ENCODE peak calls at places on chromosomes 16 and 17, in eight cellular contexts. G is heart right ventricle, C is mesenchymal stem cell, E is testis, Q is left ventricle myocardium inferior, A is WERI-Rb-1, M is AG04450, V is prostate gland. J is an unnamed sample.

GRCh38 chr17:50129946-50130777 is at the start of gene SAMD14:
- DNase-seq in G (peak), C (peak), E (no peak), Q (no peak), A (peak), M (no peak), V (no peak), J (peak)

GRCh38 chr16:48052731-48053130 is 103.1 kb downstream of the ABCC12 start:
- DNase-seq in G (no peak), C (no peak), E (no peak), Q (no peak), A (no peak), M (no peak), V (no peak), J (no peak)

GRCh38 chr17:41496803-41497484 is 7.2 kb upstream of the KRT36 start:
- DNase-seq in G (peak), C (peak), E (peak), Q (peak), A (peak), M (peak), V (peak), J (peak)

GRCh38 chr17:17669081-17669850 is 12.0 kb upstream of the RAI1 start:
- DNase-seq in G (no peak), C (no peak), E (no peak), Q (no peak), A (no peak), M (no peak), V (no peak), J (no peak)

GRCh38 chr17:50565559-50566350 is 5.2 kb downstream of the CACNA1G start:
- DNase-seq in G (no peak), C (peak), E (no peak), Q (no peak), A (no peak), M (no peak), V (no peak), J (peak)

GRCh38 chr17:57032343-57032742 is 52.7 kb upstream of the AKAP1 start:
- DNase-seq in G (peak), C (no peak), E (peak), Q (peak), A (no peak), M (no peak), V (peak), J (peak)

GRCh38 chr17:28549274-28550132 is 2.9 kb downstream of the UNC119 start:
- DNase-seq in G (no peak), C (no peak), E (no peak), Q (no peak), A (peak), M (no peak), V (no peak), J (no peak)

GRCh38 chr17:41116292-41116691 is 1.9 kb downstream of the KRTAP4-11 start:
- DNase-seq in G (no peak), C (no peak), E (no peak), Q (no peak), A (no peak), M (no peak), V (no peak), J (no peak)

GRCh38 chr17:36127199-36127881 is 23.7 kb downstream of the CCL4 start:
- DNase-seq in G (no peak), C (no peak), E (no peak), Q (no peak), A (no peak), M (no peak), V (no peak), J (no peak)

GRCh38 chr16:68948230-68948910 is 105.0 kb downstream of the TANGO6 start:
- DNase-seq in G (no peak), C (no peak), E (no peak), Q (no peak), A (no peak), M (no peak), V (no peak), J (no peak)

GRCh38 chr16:80117731-80118130 is 423.1 kb upstream of the DYNLRB2 start:
- DNase-seq in G (no peak), C (no peak), E (no peak), Q (no peak), A (no peak), M (no peak), V (peak), J (no peak)

GRCh38 chr17:42508426-42509164 is 27.4 kb upstream of the NAGLU start:
- DNase-seq in G (no peak), C (no peak), E (no peak), Q (no peak), A (no peak), M (no peak), V (no peak), J (no peak)

GRCh38 chr16:457732-458400 is 32.4 kb downstream of the RAB11FIP3 start:
- DNase-seq in G (no peak), C (peak), E (peak), Q (no peak), A (no peak), M (no peak), V (no peak), J (peak)

GRCh38 chr16:48231675-48232214 is 12.4 kb upstream of the LONP2 start:
- DNase-seq in G (no peak), C (peak), E (peak), Q (peak), A (peak), M (peak), V (peak), J (no peak)

GRCh38 chr17:58081641-58082340 is 1.4 kb upstream of the DYNLL2 start:
- DNase-seq in G (no peak), C (no peak), E (no peak), Q (no peak), A (peak), M (no peak), V (no peak), J (no peak)

GRCh38 chr17:58823051-58823525 is 67.4 kb downstream of the PPM1E start:
- DNase-seq in G (no peak), C (no peak), E (no peak), Q (no peak), A (no peak), M (no peak), V (no peak), J (no peak)

GRCh38 chr17:21043296-21044232 is 753 bp upstream of the USP22 start:
- DNase-seq in G (peak), C (peak), E (peak), Q (peak), A (peak), M (peak), V (peak), J (peak)

GRCh38 chr17:65283704-65284103 is 146.5 kb downstream of the RGS9 start:
- DNase-seq in G (no peak), C (no peak), E (no peak), Q (no peak), A (no peak), M (no peak), V (no peak), J (no peak)

GRCh38 chr16:28935333-28935732 is 3.6 kb downstream of the CD19 start:
- DNase-seq in G (no peak), C (no peak), E (no peak), Q (no peak), A (no peak), M (no peak), V (no peak), J (no peak)

GRCh38 chr16:7182510-7183109 is 150.0 kb upstream of the RBFOX1 start:
- DNase-seq in G (no peak), C (no peak), E (no peak), Q (no peak), A (no peak), M (no peak), V (no peak), J (no peak)

GRCh38 chr17:68319420-68320162 is 28.3 kb downstream of the ARSG start:
- DNase-seq in G (no peak), C (no peak), E (no peak), Q (no peak), A (no peak), M (no peak), V (no peak), J (no peak)

GRCh38 chr16:69941251-69942098 is 9.7 kb upstream of the CLEC18A start:
- DNase-seq in G (no peak), C (peak), E (peak), Q (no peak), A (no peak), M (no peak), V (no peak), J (no peak)

GRCh38 chr17:38559025-38559879 is 46.5 kb downstream of the SRCIN1 start:
- DNase-seq in G (peak), C (peak), E (peak), Q (peak), A (peak), M (no peak), V (peak), J (peak)

GRCh38 chr17:29677139-29677834 is 54.6 kb upstream of the CORO6 start:
- DNase-seq in G (no peak), C (peak), E (peak), Q (peak), A (no peak), M (no peak), V (no peak), J (peak)

GRCh38 chr16:76910931-76911330 is 280.1 kb upstream of the MON1B start:
- DNase-seq in G (no peak), C (peak), E (no peak), Q (no peak), A (no peak), M (peak), V (no peak), J (no peak)

GRCh38 chr17:44320066-44320465 is 4.6 kb downstream of the SLC25A39 start:
- DNase-seq in G (no peak), C (no peak), E (no peak), Q (no peak), A (no peak), M (no peak), V (no peak), J (no peak)

GRCh38 chr17:57622886-57623433 is 122.1 kb downstream of the CCDC182 start:
- DNase-seq in G (no peak), C (peak), E (no peak), Q (no peak), A (no peak), M (no peak), V (no peak), J (no peak)

GRCh38 chr16:62283-62682 is 8.7 kb downstream of the SNRNP25 start:
- DNase-seq in G (no peak), C (no peak), E (no peak), Q (no peak), A (no peak), M (no peak), V (no peak), J (no peak)

GRCh38 chr17:17186551-17187505 is 19.3 kb downstream of the PLD6 start:
- DNase-seq in G (no peak), C (no peak), E (no peak), Q (no peak), A (no peak), M (no peak), V (no peak), J (no peak)

GRCh38 chr17:6069611-6070279 is 434 bp upstream of the WSCD1 start:
- DNase-seq in G (no peak), C (peak), E (no peak), Q (no peak), A (peak), M (no peak), V (no peak), J (no peak)

GRCh38 chr17:21548236-21548635 is 144.1 kb upstream of the KCNJ18 start:
- DNase-seq in G (no peak), C (peak), E (no peak), Q (no peak), A (no peak), M (no peak), V (no peak), J (no peak)

GRCh38 chr17:31511176-31511540 is 119.7 kb downstream of the RAB11FIP4 start:
- DNase-seq in G (no peak), C (no peak), E (no peak), Q (no peak), A (no peak), M (no peak), V (no peak), J (no peak)

GRCh38 chr17:46199379-46199778 is 6.2 kb upstream of the KANSL1 start:
- DNase-seq in G (no peak), C (no peak), E (no peak), Q (no peak), A (no peak), M (no peak), V (no peak), J (no peak)

GRCh38 chr17:80866050-80866793 is 125.4 kb upstream of the CHMP6 start:
- DNase-seq in G (peak), C (peak), E (peak), Q (peak), A (peak), M (peak), V (peak), J (peak)

GRCh38 chr17:67245694-67246397 is 850 bp upstream of the HELZ start:
- DNase-seq in G (peak), C (no peak), E (peak), Q (peak), A (peak), M (no peak), V (peak), J (peak)

GRCh38 chr17:45132302-45132568 is at the start of gene PLCD3:
- DNase-seq in G (no peak), C (no peak), E (no peak), Q (peak), A (no peak), M (no peak), V (no peak), J (no peak)

GRCh38 chr16:53216798-53217197 is 162.0 kb downstream of the CHD9 start:
- DNase-seq in G (no peak), C (no peak), E (no peak), Q (no peak), A (no peak), M (no peak), V (no peak), J (no peak)

GRCh38 chr17:82722341-82723013 is 6.0 kb downstream of the FN3KRP start:
- DNase-seq in G (no peak), C (no peak), E (no peak), Q (no peak), A (no peak), M (no peak), V (no peak), J (no peak)

GRCh38 chr17:82720204-82720603 is 3.7 kb downstream of the FN3KRP start:
- DNase-seq in G (no peak), C (no peak), E (peak), Q (no peak), A (no peak), M (no peak), V (no peak), J (no peak)

GRCh38 chr17:82718986-82719685 is 2.6 kb downstream of the FN3KRP start:
- DNase-seq in G (no peak), C (no peak), E (no peak), Q (no peak), A (no peak), M (no peak), V (no peak), J (peak)

GRCh38 chr17:82713015-82713723 is 3.3 kb upstream of the FN3KRP start:
- DNase-seq in G (no peak), C (no peak), E (no peak), Q (no peak), A (peak), M (no peak), V (no peak), J (peak)

DNA sequence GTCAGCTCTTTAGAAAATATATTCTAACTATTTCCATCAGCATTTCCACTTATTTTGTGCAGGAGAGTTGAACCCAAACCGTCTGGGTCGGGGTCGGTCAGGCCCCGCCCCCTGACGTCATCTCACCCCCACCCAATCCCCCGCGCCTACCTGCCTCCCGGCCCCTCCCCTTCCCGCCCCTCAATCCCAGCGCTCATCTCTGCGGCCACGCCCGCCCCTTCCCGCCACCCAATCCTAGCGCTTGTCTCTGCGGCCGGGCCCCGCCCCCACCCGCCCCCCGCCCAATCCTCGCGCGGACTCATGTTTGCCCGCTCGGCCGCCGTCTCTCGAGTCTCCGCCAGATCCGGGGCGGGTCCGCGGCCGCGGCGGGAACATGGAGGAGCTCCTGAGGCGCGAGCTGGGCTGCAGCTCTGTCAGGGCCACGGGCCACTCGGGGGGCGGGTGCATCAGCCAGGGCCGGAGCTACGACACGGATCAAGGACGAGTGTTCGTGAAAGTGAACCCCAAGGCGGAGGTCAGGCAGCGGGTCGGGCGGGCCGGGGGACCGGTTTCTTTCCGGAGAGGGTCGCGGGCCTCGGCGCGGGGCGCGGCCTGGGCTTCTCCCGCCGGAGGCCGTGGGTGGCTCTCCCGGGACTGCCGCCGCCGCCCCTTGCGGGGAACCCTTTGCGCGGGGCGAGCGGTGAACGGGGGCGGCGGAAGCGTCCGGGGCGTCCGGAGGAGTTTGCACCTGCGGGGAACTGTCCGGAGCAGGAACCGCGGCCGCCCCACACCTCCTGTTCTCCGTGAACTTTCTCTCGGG is at the start of gene FN3KRP:
- DNase-seq in G (peak), C (peak), E (peak), Q (peak), A (peak), M (peak), V (peak), J (peak)
- H3K27ac ChIP-seq in G (peak), C (no peak), E (peak), Q (peak), A (peak), M (no peak), V (peak), J (no peak)

GRCh38 chr16:27318399-27319256 is 4.9 kb downstream of the IL4R start:
- DNase-seq in G (peak), C (peak), E (no peak), Q (peak), A (no peak), M (no peak), V (no peak), J (peak)

GRCh38 chr16:27317320-27317719 is 3.5 kb downstream of the IL4R start:
- DNase-seq in G (no peak), C (no peak), E (no peak), Q (no peak), A (no peak), M (no peak), V (peak), J (no peak)

GRCh38 chr16:27316038-27316680 is 2.4 kb downstream of the IL4R start:
- DNase-seq in G (no peak), C (no peak), E (no peak), Q (no peak), A (no peak), M (no peak), V (no peak), J (no peak)

GRCh38 chr16:27319257-27319965 is 5.6 kb downstream of the IL4R start:
- DNase-seq in G (no peak), C (no peak), E (no peak), Q (no peak), A (peak), M (no peak), V (no peak), J (no peak)

DNA sequence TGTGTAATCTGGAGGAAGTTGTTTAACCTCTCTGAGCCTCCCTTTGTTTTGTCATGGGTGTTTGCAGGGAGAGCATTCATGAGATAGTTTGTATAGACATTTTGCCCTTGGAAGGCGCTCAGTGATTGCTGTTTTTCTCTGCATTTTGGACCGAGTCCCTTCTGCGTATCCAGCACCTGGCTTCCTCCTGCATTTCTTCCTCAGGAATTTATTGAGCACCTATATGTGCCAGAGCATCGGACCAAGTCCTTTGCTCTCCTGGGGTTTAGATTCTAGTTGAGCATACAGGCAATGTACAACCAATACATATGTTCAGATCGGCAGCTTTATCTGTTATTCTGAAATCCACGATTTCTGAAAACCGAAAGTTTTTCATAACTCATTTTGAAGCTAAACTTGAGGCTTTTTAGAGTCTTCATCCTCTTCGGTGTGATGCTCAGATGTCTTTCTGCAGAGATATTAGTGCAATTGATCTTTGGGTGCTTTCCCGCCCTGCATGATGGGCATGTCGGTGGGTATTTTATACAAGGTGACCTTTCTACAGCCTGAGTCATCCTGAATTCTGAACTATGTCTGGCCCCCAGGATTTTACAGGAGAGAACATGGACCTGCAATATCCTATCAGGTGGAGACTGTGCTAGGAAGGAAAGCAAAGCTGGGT is 4.1 kb downstream of the IL4R start:
- DNase-seq in G (no peak), C (no peak), E (no peak), Q (no peak), A (no peak), M (no peak), V (no peak), J (no peak)
- H3K4me3 ChIP-seq in G (no peak), C (no peak), E (no peak), Q (no peak), A (no peak), M (no peak), V (no peak), J (no peak)

DNA sequence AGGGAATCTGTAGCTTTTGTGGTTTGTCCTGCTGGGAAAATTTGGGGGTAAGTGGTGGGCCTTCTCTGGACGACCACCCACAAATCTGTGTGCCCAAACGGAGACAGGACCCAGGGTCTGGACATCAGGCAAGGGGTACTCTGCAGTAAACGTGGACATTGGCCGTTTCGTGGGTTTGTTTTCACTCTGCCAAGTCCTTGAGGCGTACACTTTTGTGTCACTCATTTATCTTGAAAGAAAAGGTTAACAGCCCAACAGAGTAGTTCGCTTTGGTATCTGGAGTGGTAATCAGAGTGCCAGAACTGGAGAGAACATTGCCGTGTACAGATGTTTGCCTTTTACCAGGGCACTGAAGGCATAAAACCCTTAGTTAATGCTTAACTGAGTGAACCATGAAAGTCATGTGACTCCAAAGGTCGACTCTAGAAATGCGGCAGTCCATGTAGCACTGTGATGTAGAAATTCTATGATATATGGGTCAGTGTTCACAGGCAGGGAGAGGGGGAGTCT is 15.4 kb downstream of the NAA60 start:
- DNase-seq in G (no peak), C (peak), E (no peak), Q (no peak), A (no peak), M (no peak), V (no peak), J (no peak)
- H3K27ac ChIP-seq in G (peak), C (peak), E (peak), Q (peak), A (no peak), M (peak), V (peak), J (peak)

GRCh38 chr16:5870886-5871715 is 773.5 kb upstream of the EEF2KMT start:
- DNase-seq in G (no peak), C (no peak), E (no peak), Q (no peak), A (no peak), M (no peak), V (no peak), J (no peak)

GRCh38 chr16:5873221-5873620 is 775.6 kb upstream of the EEF2KMT start:
- DNase-seq in G (no peak), C (no peak), E (no peak), Q (no peak), A (no peak), M (no peak), V (no peak), J (no peak)

GRCh38 chr16:5874899-5875298 is 777.3 kb upstream of the EEF2KMT start:
- DNase-seq in G (no peak), C (no peak), E (no peak), Q (no peak), A (no peak), M (no peak), V (no peak), J (no peak)

GRCh38 chr16:5875416-5875815 is 777.8 kb upstream of the EEF2KMT start:
- DNase-seq in G (no peak), C (no peak), E (no peak), Q (no peak), A (no peak), M (no peak), V (no peak), J (no peak)
- H3K4me3 ChIP-seq in G (no peak), C (no peak), E (no peak), Q (no peak), A (no peak), M (no peak), V (no peak), J (no peak)

J was measured in right cardiac atrium.